ENCODE peak calls at places on chromosomes 4 and X, in seven cellular contexts. P, X, Y, D, A, T and S are unnamed samples. For H3K4me1 and H3K9me3, the result is how much of the 10 kb centered on the place peaks cover.

GRCh38 chr4:82851902-82852750 is 38.8 kb downstream of the SEC31A start:
- DNase-seq in T (no peak), Y (peak), A (no peak), D (no peak), X (peak), P (peak), S (no peak)

GRCh38 chr4:175453456-175453855 is 358.6 kb downstream of the GPM6A start:
- DNase-seq in X (no peak), T (no peak), P (no peak), D (no peak), A (no peak), Y (no peak), S (no peak)

GRCh38 chrX:139203681-139204575 is 326.6 kb upstream of the F9 start:
- DNase-seq in T (no peak), P (no peak), Y (peak), A (no peak), D (peak), X (peak), S (no peak)

GRCh38 chr4:95985051-95985450 is 145.2 kb downstream of the PDHA2 start:
- DNase-seq in A (no peak), P (no peak), T (no peak), Y (no peak), D (no peak), X (no peak), S (no peak)

GRCh38 chrX:47501226-47502071 is 18.4 kb upstream of the ZNF41 start:
- DNase-seq in D (no peak), P (no peak), T (no peak), A (no peak), X (peak), Y (no peak), S (no peak)

GRCh38 chr4:24798036-24798610 is 2.8 kb downstream of the SOD3 start:
- DNase-seq in A (no peak), T (no peak), D (no peak), P (no peak), Y (no peak), X (no peak), S (no peak)

GRCh38 chr4:98110214-98110613 is 33.1 kb downstream of the STPG2 start:
- DNase-seq in D (no peak), A (no peak), Y (no peak), X (no peak), T (no peak), P (no peak), S (no peak)

GRCh38 chr4:7691992-7692391 is 247.7 kb downstream of the AFAP1 start:
- DNase-seq in P (no peak), X (peak), D (no peak), T (peak), A (no peak), Y (no peak), S (no peak)

GRCh38 chr4:78566834-78567501 is 15.4 kb downstream of the ANXA3 start:
- DNase-seq in X (peak), T (no peak), A (no peak), Y (no peak), D (no peak), P (no peak), S (no peak)

GRCh38 chrX:140933874-140934655 is 68.3 kb upstream of the SPANXB1 start:
- DNase-seq in D (no peak), T (no peak), X (no peak), A (no peak), Y (no peak), P (no peak), S (no peak)

GRCh38 chr4:15003441-15003890 is 1.2 kb downstream of the CPEB2 start:
- DNase-seq in D (peak), Y (peak), X (peak), A (no peak), T (peak), P (peak), S (no peak)

GRCh38 chr4:162659716-162660115 is 495.9 kb upstream of the FSTL5 start:
- DNase-seq in Y (no peak), T (no peak), X (no peak), P (no peak), A (no peak), D (no peak), S (no peak)

GRCh38 chrX:12887767-12888166 is 18.7 kb upstream of the TLR8 start:
- DNase-seq in D (no peak), T (no peak), P (no peak), X (no peak), A (no peak), Y (no peak), S (no peak)
- H3K4me1 ChIP-seq in D (under half), T (under half), P (under half), X (under half), A (under half), Y (under half), S (under half)

DNA sequence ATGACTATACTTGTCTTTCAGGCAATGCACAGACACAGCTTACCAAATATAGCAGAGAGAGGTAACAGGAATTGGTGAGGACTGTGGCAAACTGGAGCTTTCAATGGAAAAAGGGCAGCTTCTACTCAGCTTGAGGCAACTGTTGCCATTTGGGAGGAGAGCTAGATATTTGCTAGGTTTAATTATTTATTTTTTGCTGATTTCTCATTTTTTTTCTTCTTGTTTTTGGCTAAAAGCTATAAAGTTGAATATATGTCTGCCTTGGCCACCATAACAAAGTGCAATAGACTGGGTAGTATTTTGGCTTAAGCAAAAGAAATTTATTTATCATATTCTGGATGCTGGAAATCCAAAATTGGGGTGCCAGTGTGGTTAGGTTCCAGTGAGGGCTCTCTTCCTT is 93.9 kb downstream of the LDB2 start:
- DNase-seq in X (no peak), T (no peak), D (no peak), P (no peak), A (no peak), Y (no peak), S (no peak)
- H3K9me3 ChIP-seq in X (under half), T (under half), D (under half), P (under half), A (under half), Y (under half), S (under half)

DNA sequence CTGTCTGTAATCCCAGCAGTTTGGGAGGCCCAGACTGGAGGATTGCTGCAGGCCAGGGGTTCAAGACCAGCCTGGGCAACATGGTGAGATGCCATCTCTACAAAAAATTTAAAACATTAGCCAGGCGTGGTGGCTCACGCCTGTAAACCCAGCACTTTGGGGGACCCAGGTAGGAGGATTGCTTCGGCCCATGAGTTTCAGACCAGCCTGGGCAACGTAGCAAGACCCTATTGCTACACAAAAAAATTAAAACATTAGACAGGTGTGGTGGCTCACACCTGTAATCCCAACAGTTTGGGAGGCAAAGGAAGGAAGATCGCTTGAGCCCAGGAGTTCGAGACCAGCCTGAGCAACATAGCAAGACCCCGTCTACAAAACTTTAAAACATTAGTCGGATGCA is 1.3 kb downstream of the DHRSX start:
- DNase-seq in Y (no peak), X (no peak), P (no peak), A (no peak), T (no peak), D (no peak), S (no peak)
- H3K4me1 ChIP-seq in Y (under half), X (under half), P (under half), A (under half), T (under half), D (under half), S (under half)

GRCh38 chrX:39311646-39312045 is 510.4 kb downstream of the MID1IP1 start:
- DNase-seq in P (no peak), Y (no peak), T (no peak), X (no peak), A (no peak), D (no peak), S (no peak)
- H3K9me3 ChIP-seq in P (under half), Y (under half), T (under half), X (under half), A (under half), D (under half), S (under half)

DNA sequence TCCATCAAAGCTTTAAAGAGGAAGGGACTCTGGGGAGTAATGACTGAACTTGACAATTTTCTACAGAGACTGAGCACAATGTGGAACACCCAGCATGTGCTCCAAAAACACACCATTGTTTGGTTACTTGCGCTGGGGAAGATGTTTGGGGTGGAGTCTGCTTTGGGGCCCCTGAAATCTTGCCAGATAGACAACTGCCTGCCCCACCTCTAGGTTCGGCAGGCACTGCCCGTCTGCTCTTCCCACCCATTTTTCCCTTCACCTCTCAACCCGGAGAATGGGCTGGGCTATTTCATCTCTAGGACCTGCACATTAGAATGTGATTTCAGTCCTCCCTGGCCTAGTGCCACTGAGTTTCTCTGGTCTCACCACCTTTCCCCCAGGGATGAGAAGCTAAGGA is 41.9 kb downstream of the TSC22D3 start:
- DNase-seq in Y (no peak), A (no peak), T (no peak), X (no peak), P (no peak), D (no peak), S (no peak)
- H3K4me1 ChIP-seq in Y (under half), A (half or more), T (under half), X (under half), P (under half), D (under half), S (half or more)

DNA sequence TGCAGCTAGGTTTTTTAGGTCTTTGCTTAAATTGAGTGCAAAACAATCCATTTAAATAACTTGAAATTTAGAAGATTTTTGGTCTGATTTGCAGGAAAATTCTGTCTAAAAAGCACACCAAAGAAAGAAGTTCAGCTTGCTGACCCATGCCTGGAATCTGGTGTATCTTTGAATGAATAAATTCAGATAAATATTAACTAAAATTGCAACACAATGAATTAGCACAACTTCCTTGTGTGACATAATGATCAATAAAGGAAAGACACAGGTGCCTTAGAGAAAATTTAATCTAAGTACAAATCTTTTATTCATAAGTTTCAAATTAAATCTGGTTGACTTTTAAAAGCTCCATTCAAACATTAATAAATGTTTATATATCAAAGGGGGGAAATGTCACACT is 791.5 kb upstream of the LCORL start:
- DNase-seq in T (no peak), X (no peak), D (no peak), A (no peak), P (no peak), Y (no peak), S (no peak)
- H3K9me3 ChIP-seq in T (under half), X (under half), D (under half), A (under half), P (under half), Y (under half), S (under half)